ENCODE peak calls at places on chromosome 10, in four cellular contexts. A is HepG2, U is H1, G is K562. I is an unnamed sample.

GRCh38 chr10:87771871-87772500 is 46.0 kb downstream of the ATAD1 start:
- DNase-seq in U (no peak), G (no peak), A (peak), I (no peak)

GRCh38 chr10:100370976-100371706 is 24.1 kb downstream of the SCD start:
- DNase-seq in G (peak), U (peak), A (peak), I (peak)

GRCh38 chr10:69742356-69742695 is 59.4 kb upstream of the COL13A1 start:
- DNase-seq in G (no peak), U (no peak), A (no peak), I (no peak)

GRCh38 chr10:72298774-72299519 is 25.2 kb downstream of the DDIT4 start:
- DNase-seq in U (no peak), A (no peak), G (no peak), I (no peak)

GRCh38 chr10:95756061-95756751 is at the start of gene ENTPD1:
- DNase-seq in G (no peak), A (no peak), U (no peak), I (no peak)

GRCh38 chr10:113993489-113993932 is 50.2 kb upstream of the ADRB1 start:
- DNase-seq in G (no peak), A (no peak), U (no peak), I (no peak)

GRCh38 chr10:87675396-87676376 is 16.0 kb downstream of the PAPSS2 start:
- DNase-seq in A (no peak), U (no peak), G (no peak), I (no peak)

GRCh38 chr10:114045071-114045737 is 1.5 kb downstream of the ADRB1 start:
- DNase-seq in G (no peak), A (no peak), U (no peak), I (no peak)

GRCh38 chr10:101293007-101293723 is 60.8 kb upstream of the BTRC start:
- DNase-seq in U (no peak), A (no peak), G (no peak), I (no peak)

GRCh38 chr10:1462994-1463633 is 274.2 kb downstream of the ADARB2 start:
- DNase-seq in U (no peak), G (no peak), A (no peak), I (no peak)

GRCh38 chr10:1022413-1022812 is 3.2 kb downstream of the IDI2 start:
- DNase-seq in A (no peak), U (no peak), G (no peak), I (no peak)

GRCh38 chr10:93567277-93568104 is 1.0 kb downstream of the FFAR4 start:
- DNase-seq in A (no peak), U (no peak), G (no peak), I (no peak)

GRCh38 chr10:93859049-93859655 is 34.6 kb upstream of the SLC35G1 start:
- DNase-seq in G (peak), A (no peak), U (no peak), I (peak)

GRCh38 chr10:121572857-121573540 is 25.2 kb downstream of the FGFR2 start:
- DNase-seq in G (no peak), U (no peak), A (no peak), I (no peak)

GRCh38 chr10:103168436-103168835 is 24.6 kb downstream of the NT5C2 start:
- DNase-seq in G (no peak), A (no peak), U (no peak), I (no peak)

GRCh38 chr10:97611473-97611872 is 21.8 kb downstream of the MORN4 start:
- DNase-seq in U (no peak), G (no peak), A (no peak), I (no peak)

GRCh38 chr10:72079356-72079755 is 9.0 kb downstream of the SPOCK2 start:
- DNase-seq in U (no peak), G (no peak), A (no peak), I (no peak)

GRCh38 chr10:24920907-24921881 is 31.2 kb downstream of the PRTFDC1 start:
- DNase-seq in A (no peak), U (no peak), G (peak), I (no peak)

GRCh38 chr10:112536663-112537062 is 89.6 kb downstream of the VTI1A start:
- DNase-seq in U (no peak), G (no peak), A (no peak), I (peak)

GRCh38 chr10:112539340-112539739 is 92.3 kb downstream of the VTI1A start:
- DNase-seq in A (no peak), G (no peak), U (no peak), I (peak)

GRCh38 chr10:112532053-112532658 is 85.1 kb downstream of the VTI1A start:
- DNase-seq in A (no peak), U (no peak), G (no peak), I (no peak)

DNA sequence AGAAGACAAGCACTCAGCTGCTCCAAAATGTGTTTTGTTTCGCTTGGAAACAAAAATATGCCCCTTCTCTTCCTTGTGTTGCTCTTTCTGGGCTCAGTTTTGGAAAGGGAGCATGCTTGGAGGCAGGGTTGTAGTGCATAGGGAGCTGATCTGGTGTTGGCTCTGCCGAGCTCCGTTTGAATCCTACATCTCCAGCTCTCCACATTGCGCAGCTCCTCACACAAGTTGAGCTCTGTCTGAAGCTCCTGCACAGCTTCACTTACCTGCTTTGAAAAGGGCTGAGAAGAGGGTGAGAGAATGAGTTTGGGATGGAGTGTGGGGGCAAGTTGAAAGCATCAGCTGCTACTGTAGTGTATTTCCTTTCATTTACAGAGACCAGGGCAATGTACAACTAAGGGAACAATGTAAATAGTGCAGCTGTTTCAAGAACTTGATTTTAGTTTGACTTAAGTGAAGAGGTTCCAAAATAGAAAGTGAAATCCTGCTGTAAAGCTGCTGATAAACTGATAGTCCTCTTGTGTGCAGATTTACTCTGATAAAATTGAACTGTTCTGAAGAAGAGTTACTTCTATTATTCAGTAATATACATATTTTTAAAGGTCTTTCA is 88.5 kb downstream of the VTI1A start:
- DNase-seq in G (no peak), A (peak), U (no peak), I (no peak)
- TF ChIP-seq FOSL1 in G (no peak), A (no peak), U (no peak), I (no peak)

GRCh38 chr10:118256825-118257570 is 85.1 kb downstream of the FAM204A start:
- DNase-seq in G (no peak), U (no peak), A (no peak), I (no peak)

GRCh38 chr10:118255355-118255754 is 86.8 kb downstream of the FAM204A start:
- DNase-seq in U (no peak), A (no peak), G (no peak), I (no peak)

GRCh38 chr10:118256209-118256608 is 85.9 kb downstream of the FAM204A start:
- DNase-seq in A (no peak), G (no peak), U (no peak), I (no peak)

GRCh38 chr10:118258285-118258684 is 83.8 kb downstream of the FAM204A start:
- DNase-seq in G (no peak), U (no peak), A (no peak), I (no peak)

GRCh38 chr10:118259288-118259906 is 82.7 kb downstream of the FAM204A start:
- DNase-seq in G (peak), A (peak), U (no peak), I (peak)
- TF ChIP-seq POLR2A in G (no peak), A (no peak), U (no peak), I (no peak)

GRCh38 chr10:83922246-83922860 is 217.0 kb upstream of the GHITM start:
- DNase-seq in U (no peak), G (no peak), A (no peak), I (no peak)
- TF ChIP-seq FOSL1 in U (no peak), G (no peak), A (no peak), I (no peak)

DNA sequence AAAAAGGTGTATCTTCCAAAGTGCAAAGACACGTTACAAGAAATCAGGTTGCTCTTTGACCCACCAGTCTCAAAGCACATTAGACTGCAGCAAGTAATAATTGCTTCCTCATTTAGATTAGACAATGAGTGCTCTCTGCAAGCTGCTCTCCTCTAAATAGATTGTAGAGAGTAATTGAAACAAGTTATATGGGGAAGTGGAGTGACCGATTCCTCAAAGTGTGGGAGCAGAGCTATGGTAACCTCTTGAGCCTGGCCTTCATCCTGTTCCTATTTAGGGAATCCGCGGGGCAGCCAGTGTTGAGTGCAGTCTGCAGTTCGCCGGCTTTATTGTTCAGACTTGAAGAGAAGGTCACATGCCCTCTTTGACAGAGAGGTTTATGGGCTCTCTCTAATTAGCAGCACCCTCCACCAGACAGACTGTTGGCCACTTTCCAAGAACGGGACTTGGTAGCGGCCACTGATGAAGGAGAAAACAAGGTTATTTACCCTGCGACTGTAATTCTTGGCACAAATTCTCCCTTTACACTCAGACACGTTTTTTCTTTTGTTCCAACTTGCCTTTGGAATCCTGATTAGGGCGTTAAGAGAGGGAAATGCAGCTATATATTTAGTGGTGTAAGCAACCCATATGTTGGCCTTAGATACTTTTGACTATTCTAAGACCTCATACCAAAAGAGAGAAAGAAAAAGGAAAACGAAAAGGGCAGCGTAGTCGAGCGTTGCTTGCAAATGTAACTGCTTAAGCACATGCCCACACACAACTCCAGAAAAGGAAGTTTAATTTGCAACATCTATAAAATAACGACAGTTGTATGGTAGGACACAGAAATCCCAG is 107.5 kb downstream of the REEP3 start:
- DNase-seq in U (no peak), G (peak), A (peak), I (peak)
- TF ChIP-seq POLR2A in U (no peak), G (no peak), A (no peak), I (no peak)

GRCh38 chr10:75530337-75530736 is 98.9 kb downstream of the LRMDA start:
- DNase-seq in U (no peak), A (no peak), G (no peak), I (no peak)
- TF ChIP-seq FOSL1 in U (no peak), A (no peak), G (no peak), I (peak)

DNA sequence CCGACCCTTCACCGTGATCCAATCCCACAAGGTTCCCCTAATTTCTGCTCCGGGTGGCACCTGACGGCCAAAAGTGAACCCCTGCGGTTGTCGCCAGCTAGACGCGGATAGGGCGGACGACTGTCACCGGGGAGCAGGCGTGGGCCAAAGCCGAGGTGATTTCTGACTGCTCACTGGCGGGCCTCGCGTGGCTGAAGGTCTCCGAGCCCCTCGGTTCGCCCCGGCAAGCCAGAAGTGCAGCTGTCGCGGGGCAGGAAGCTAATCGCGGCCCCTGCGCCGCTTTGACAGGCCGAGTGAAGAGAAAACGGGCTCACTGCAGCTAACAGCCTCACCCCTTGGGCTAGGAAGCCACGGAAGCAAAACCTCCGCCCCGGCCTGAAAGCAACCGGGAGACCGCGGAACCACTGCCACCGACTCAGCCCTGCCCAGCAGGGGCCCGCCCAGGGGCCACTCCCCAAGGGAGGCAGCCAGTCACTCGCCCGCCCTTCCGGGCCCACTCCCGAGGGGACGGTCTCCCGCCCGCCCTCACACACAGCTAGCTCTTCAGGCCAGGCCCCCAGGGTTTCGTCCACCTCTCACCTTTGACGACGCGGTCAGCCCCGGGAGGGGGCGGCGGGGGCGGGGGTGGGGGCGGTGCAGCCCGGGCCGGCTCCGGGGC is 469 bp downstream of the PPP3CB start:
- DNase-seq in A (peak), U (peak), G (no peak), I (peak)
- TF ChIP-seq POLR2A in A (peak), U (no peak), G (peak), I (peak)

GRCh38 chr10:80173441-80173840 is 31.9 kb downstream of the ANXA11 start:
- DNase-seq in U (no peak), G (no peak), A (no peak), I (no peak)
- TF ChIP-seq FOSL1 in U (no peak), G (no peak), A (no peak), I (no peak)

GRCh38 chr10:31318854-31319601 is at the start of gene ZEB1:
- DNase-seq in G (peak), U (no peak), A (peak), I (peak)
- TF ChIP-seq POLR2A in G (peak), U (no peak), A (peak), I (no peak)

GRCh38 chr10:109912335-109913282 is 10.7 kb downstream of the XPNPEP1 start:
- DNase-seq in U (no peak), G (no peak), A (no peak), I (no peak)
- TF ChIP-seq FOSL1 in U (no peak), G (no peak), A (no peak), I (no peak)

I was measured in HCT116.